ENCODE peak calls at places on chromosome 22, in eight cellular contexts. D is hypothalamus, I is NCI-H2081, E is GM23338, J is dorsolateral prefrontal cortex, S is ELF-1, Y is hippocampal formation, O is ovary. L is an unnamed sample.

GRCh38 chr22:37175414-37176144 is 12.5 kb downstream of the C1QTNF6 start:
- DNase-seq in I (no peak), Y (no peak), S (no peak), O (peak; percentile 35), J (no peak), D (no peak), E (no peak), L (no peak)

GRCh38 chr22:40182231-40182835 is 4.6 kb downstream of the TNRC6B start:
- DNase-seq in E (no peak), J (no peak), S (no peak), I (no peak), D (no peak), Y (no peak), O (no peak), L (no peak)

GRCh38 chr22:43923631-43924548 is at the start of gene PNPLA3:
- DNase-seq in I (peak; percentile 76), E (peak; percentile 98), D (peak; percentile 64), O (peak; percentile 95), Y (peak; percentile 86), J (peak; percentile 54), S (peak; percentile 93), L (peak; percentile 79)

GRCh38 chr22:43237280-43237679 is 50.3 kb upstream of the TTLL12 start:
- DNase-seq in Y (no peak), E (no peak), D (no peak), O (no peak), S (no peak), J (peak; percentile 84), I (no peak), L (no peak)

GRCh38 chr22:24703101-24703500 is 71.4 kb downstream of the PIWIL3 start:
- DNase-seq in Y (no peak), S (no peak), J (no peak), E (no peak), O (peak; percentile 64), D (no peak), I (no peak), L (no peak)

GRCh38 chr22:19629720-19630419 is 84.4 kb upstream of the SEPTIN5 start:
- DNase-seq in J (peak; percentile 84), O (peak; percentile 77), Y (peak; percentile 67), S (peak; percentile 89), D (peak; percentile 5), E (peak; percentile 93), I (peak; percentile 88), L (peak; percentile 27)

GRCh38 chr22:36349726-36350125 is 38.0 kb downstream of the MYH9 start:
- DNase-seq in O (no peak), S (no peak), I (no peak), E (no peak), J (no peak), D (no peak), Y (no peak), L (no peak)

GRCh38 chr22:47266329-47266728 is 503.9 kb downstream of the TBC1D22A start:
- DNase-seq in S (no peak), O (no peak), Y (no peak), J (no peak), I (no peak), E (no peak), D (no peak), L (no peak)

GRCh38 chr22:37476389-37477329 is 9.5 kb downstream of the MFNG start:
- DNase-seq in O (no peak), D (no peak), J (no peak), I (no peak), Y (no peak), E (no peak), S (no peak), L (no peak)

GRCh38 chr22:46723882-46724281 is 14.2 kb downstream of the CERK start:
- DNase-seq in S (no peak), E (no peak), D (no peak), O (no peak), Y (no peak), J (no peak), I (no peak), L (no peak)

GRCh38 chr22:21702094-21702493 is 33.5 kb downstream of the YPEL1 start:
- DNase-seq in J (no peak), O (no peak), Y (no peak), D (no peak), S (no peak), E (no peak), I (no peak), L (no peak)

GRCh38 chr22:22933100-22933806 is 45.6 kb downstream of the IGLL5 start:
- DNase-seq in E (no peak), S (no peak), I (no peak), O (no peak), J (no peak), Y (no peak), D (no peak), L (no peak)

GRCh38 chr22:44363214-44363979 is 50.6 kb upstream of the SHISAL1 start:
- DNase-seq in J (peak; percentile 34), O (peak; percentile 96), E (no peak), Y (no peak), S (no peak), D (peak; percentile 21), I (no peak), L (peak; percentile 14)

GRCh38 chr22:36136475-36136874 is 24.1 kb downstream of the APOL3 start:
- DNase-seq in E (no peak), S (no peak), I (no peak), D (no peak), O (no peak), J (no peak), Y (no peak), L (no peak)

GRCh38 chr22:23392420-23393121 is 187.5 kb downstream of the IGLL1 start:
- DNase-seq in O (no peak), J (no peak), E (no peak), D (no peak), Y (no peak), S (no peak), I (no peak), L (no peak)

GRCh38 chr22:26570126-26570525 is 19.8 kb downstream of the TPST2 start:
- DNase-seq in I (no peak), S (no peak), Y (no peak), D (no peak), O (no peak), E (no peak), J (no peak), L (no peak)

GRCh38 chr22:31122532-31123291 is at the start of gene INPP5J:
- DNase-seq in E (peak; percentile 80), I (peak; percentile 28), D (no peak), J (peak; percentile 84), Y (no peak), S (peak; percentile 61), O (peak; percentile 57), L (no peak)

L was measured in C1 segment of cervical spinal cord.